ENCODE peak calls at places on chromosomes 12 and 14, in five cellular contexts. Y, Q, I, A and U are unnamed samples.

GRCh38 chr12:119366007-119366406 is 31.5 kb downstream of the CCDC60 start:
- DNase-seq in Y (no peak), Q (no peak), A (no peak), I (no peak), U (no peak)

GRCh38 chr12:21073822-21074460 is 57.1 kb upstream of the SLCO1B1 start:
- DNase-seq in Q (peak; percentile 12), Y (peak; percentile 93), I (no peak), A (no peak), U (no peak)

GRCh38 chr12:27500546-27500945 is 23.5 kb upstream of the PPFIBP1 start:
- DNase-seq in Y (no peak), I (no peak), Q (no peak), A (no peak), U (no peak)

GRCh38 chr12:42987216-42987631 is 397.7 kb upstream of the PRICKLE1 start:
- DNase-seq in Y (no peak), A (no peak), I (no peak), Q (no peak), U (no peak)

GRCh38 chr14:89197623-89198022 is 219.4 kb downstream of the FOXN3 start:
- DNase-seq in I (no peak), A (no peak), Q (no peak), Y (no peak), U (no peak)

GRCh38 chr12:49309361-49309760 is 13.7 kb upstream of the TROAP start:
- DNase-seq in Q (no peak), I (no peak), A (no peak), Y (no peak), U (no peak)

GRCh38 chr14:76957224-76957881 is 71.2 kb downstream of the IRF2BPL start:
- DNase-seq in Y (no peak), Q (no peak), A (no peak), I (no peak), U (no peak)

GRCh38 chr12:121893901-121894540 is 5.4 kb downstream of the PSMD9 start:
- DNase-seq in Q (peak; percentile 71), I (no peak), Y (no peak), A (no peak), U (peak; percentile 78)

GRCh38 chr12:101715045-101715444 is 17.6 kb downstream of the CHPT1 start:
- DNase-seq in Q (no peak), I (no peak), A (no peak), Y (no peak), U (no peak)

GRCh38 chr14:96053600-96054381 is 14.6 kb downstream of the C14orf132 start:
- DNase-seq in I (no peak), Q (peak; percentile 33), Y (no peak), A (no peak), U (no peak)

GRCh38 chr12:39574785-39575497 is 44.7 kb downstream of the ABCD2 start:
- DNase-seq in Q (no peak), I (no peak), A (no peak), Y (no peak), U (no peak)

GRCh38 chr12:18224745-18225144 is 36.6 kb upstream of the PIK3C2G start:
- DNase-seq in Y (peak; percentile 26), Q (peak; percentile 29), A (no peak), I (no peak), U (peak; percentile 12)

GRCh38 chr12:75812341-75813018 is 219.1 kb downstream of the PHLDA1 start:
- DNase-seq in I (no peak), A (no peak), Q (no peak), Y (no peak), U (no peak)
- H3K27ac ChIP-seq in I (peak overlapping the region; percentile 59), A (no peak overlapping the region), Q (no peak overlapping the region), Y (peak overlapping the region; percentile 43), U (no peak overlapping the region)

GRCh38 chr12:45887544-45887943 is 102.8 kb downstream of the SCAF11 start:
- DNase-seq in Q (no peak), Y (no peak), A (no peak), I (no peak), U (no peak)

GRCh38 chr12:45895961-45896360 is 94.4 kb downstream of the SCAF11 start:
- DNase-seq in I (no peak), A (no peak), Y (no peak), Q (no peak), U (no peak)

GRCh38 chr12:45898094-45898493 is 92.3 kb downstream of the SCAF11 start:
- DNase-seq in Y (no peak), Q (no peak), A (no peak), I (no peak), U (no peak)

GRCh38 chr12:45890276-45890675 is 100.1 kb downstream of the SCAF11 start:
- DNase-seq in I (no peak), Q (no peak), Y (no peak), A (no peak), U (no peak)

DNA sequence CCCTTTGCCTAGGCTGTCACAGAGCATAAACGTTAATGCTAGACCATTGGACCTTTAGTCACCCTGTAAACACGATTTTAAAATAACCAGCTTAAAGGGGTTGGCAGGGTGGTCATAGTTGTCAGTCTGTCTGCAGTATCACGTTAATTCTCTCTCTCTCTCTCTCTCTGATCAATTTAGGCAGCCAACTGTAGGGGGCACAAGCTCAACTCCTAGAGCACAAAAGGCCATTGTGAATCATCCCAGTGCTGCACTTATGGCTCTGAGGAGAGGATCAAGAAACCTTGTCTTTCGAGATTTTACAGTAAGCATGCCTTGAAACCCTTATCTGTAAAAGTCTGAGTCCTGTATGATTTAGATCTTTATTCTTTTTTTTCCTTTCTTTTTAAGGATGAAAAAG is 97.1 kb downstream of the SCAF11 start:
- DNase-seq in Y (peak; percentile 10), I (no peak), A (no peak), Q (no peak), U (no peak)
- TF ChIP-seq CTCF in Y (no peak), I (no peak), A (no peak), Q (peak; percentile 50), U (no peak)

GRCh38 chr12:131779027-131779426 is 49.2 kb upstream of the MMP17 start:
- DNase-seq in A (no peak), Q (no peak), Y (no peak), I (no peak), U (no peak)

GRCh38 chr12:131775124-131775903 is 52.9 kb upstream of the MMP17 start:
- DNase-seq in Y (no peak), Q (peak; percentile 93), I (no peak), A (no peak), U (peak; percentile 55)

GRCh38 chr12:131775904-131776889 is 52.0 kb upstream of the MMP17 start:
- DNase-seq in Y (no peak), Q (peak; percentile 69), A (no peak), I (peak; percentile 28), U (no peak)

GRCh38 chr12:131773582-131774221 is 54.5 kb upstream of the MMP17 start:
- DNase-seq in I (peak; percentile 43), Q (no peak), A (peak; percentile 13), Y (no peak), U (no peak)

DNA sequence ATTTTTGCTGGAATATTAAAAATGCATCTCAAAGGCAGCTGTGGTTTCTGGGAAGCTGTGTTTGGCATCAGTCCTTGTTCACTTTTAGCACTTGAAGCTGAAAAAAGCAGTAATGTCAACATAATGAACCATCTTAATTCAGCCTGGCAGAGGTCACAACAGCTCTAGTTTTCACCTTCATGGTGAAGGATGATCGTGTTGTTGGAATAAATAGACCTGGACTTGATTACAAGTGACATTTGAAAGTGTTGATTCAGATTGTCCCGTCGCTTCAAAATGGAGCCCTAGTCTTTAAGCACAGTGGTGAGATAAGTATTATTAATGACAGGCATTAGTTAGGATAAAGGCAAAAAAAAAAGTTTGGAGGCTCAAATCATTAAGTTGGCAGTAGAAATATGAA is 53.6 kb upstream of the MMP17 start:
- DNase-seq in I (no peak), A (no peak), Y (no peak), Q (no peak), U (no peak)
- H3K27ac ChIP-seq in I (no peak overlapping the region), A (no peak overlapping the region), Y (no peak overlapping the region), Q (peak overlapping the region; percentile 87), U (no peak overlapping the region)

DNA sequence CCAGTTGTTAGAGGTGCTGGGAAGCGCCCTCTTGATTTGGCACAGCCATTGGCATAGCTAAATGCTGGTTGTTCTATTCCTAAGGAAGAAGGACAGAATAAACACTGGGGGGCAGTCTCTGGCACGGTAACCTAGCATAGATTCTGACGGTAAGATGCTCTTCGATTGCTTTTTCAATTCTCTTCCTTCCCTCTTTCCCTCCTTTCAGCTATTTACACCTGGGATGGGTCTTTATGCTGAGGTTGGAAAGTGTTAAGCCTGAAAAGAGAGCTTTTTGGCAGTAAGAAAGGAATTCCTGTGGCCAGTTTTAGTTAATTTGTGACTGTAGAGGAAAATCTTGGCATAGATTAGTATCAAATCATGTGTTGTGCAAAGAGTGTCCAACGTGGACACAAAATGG is 162.8 kb downstream of the SNAPC1 start:
- DNase-seq in Q (peak; percentile 28), Y (peak; percentile 18), A (no peak), I (no peak), U (no peak)
- TF ChIP-seq CTCF in Q (peak; percentile 60), Y (no peak), A (peak; percentile 33), I (no peak), U (no peak)

DNA sequence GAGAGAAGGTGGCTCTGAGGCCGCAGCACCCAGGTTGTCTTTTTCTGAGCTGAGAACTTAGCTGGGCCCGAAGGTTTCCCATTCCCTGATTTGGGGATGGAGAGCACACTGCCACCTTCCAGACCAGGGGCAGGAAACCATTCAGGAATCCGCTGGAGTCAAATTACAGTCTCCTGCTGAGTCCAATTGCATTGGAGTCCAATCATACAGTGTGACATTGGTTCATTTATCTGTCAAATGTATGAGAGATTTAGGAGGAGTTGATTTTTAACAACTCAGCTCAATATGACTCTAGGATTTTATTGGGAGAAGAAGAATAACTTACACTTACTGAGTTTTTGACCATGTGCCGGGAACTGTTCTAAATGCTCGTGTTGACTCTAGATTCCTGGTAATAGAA is 11.6 kb downstream of the SYNDIG1L start:
- DNase-seq in A (no peak), Y (no peak), I (no peak), Q (no peak), U (no peak)
- H3K27ac ChIP-seq in A (no peak overlapping the region), Y (no peak overlapping the region), I (no peak overlapping the region), Q (no peak overlapping the region), U (no peak overlapping the region)